ENCODE peak calls at places on chromosome 7, in eight cellular contexts. I, F, B, Y, N, L, P and K are unnamed samples.

GRCh38 chr7:109641445-109641844 is 1071.8 kb downstream of the DNAJB9 start:
- DNase-seq in Y (no peak), P (no peak), I (no peak), N (peak), L (no peak), B (no peak), F (no peak), K (no peak)

GRCh38 chr7:158818325-158819213 is 10.7 kb downstream of the ESYT2 start:
- DNase-seq in I (peak), P (peak), Y (peak), F (peak), L (peak), N (peak), B (peak), K (peak)

GRCh38 chr7:116441534-116441933 is 58.0 kb upstream of the CAV2 start:
- DNase-seq in P (no peak), L (no peak), B (no peak), N (peak), Y (no peak), F (no peak), I (no peak), K (no peak)

GRCh38 chr7:13946181-13946580 is 43.3 kb downstream of the ETV1 start:
- DNase-seq in Y (no peak), F (no peak), P (no peak), B (no peak), L (no peak), I (peak), N (peak), K (peak)

GRCh38 chr7:67896721-67897120 is 900.1 kb downstream of the TYW1 start:
- DNase-seq in B (no peak), L (no peak), P (no peak), I (no peak), Y (no peak), F (no peak), N (no peak), K (no peak)

GRCh38 chr7:24741691-24742639 is 15.3 kb downstream of the GSDME start:
- DNase-seq in I (peak), L (no peak), F (no peak), P (no peak), N (peak), Y (peak), B (no peak), K (peak)

GRCh38 chr7:155860461-155860839 is 48.2 kb upstream of the SHH start:
- DNase-seq in B (no peak), Y (no peak), I (no peak), L (no peak), P (no peak), N (no peak), F (no peak), K (no peak)

GRCh38 chr7:130421685-130422084 is 19.1 kb downstream of the CEP41 start:
- DNase-seq in N (no peak), L (no peak), F (no peak), Y (no peak), B (no peak), I (no peak), P (no peak), K (no peak)

GRCh38 chr7:79090543-79090942 is 362.9 kb downstream of the MAGI2 start:
- DNase-seq in I (no peak), B (no peak), L (no peak), Y (no peak), F (no peak), P (no peak), N (peak), K (no peak)

GRCh38 chr7:54541941-54542618 is at the start of gene VSTM2A:
- DNase-seq in B (no peak), I (no peak), L (no peak), P (no peak), F (no peak), N (no peak), Y (no peak), K (no peak)

GRCh38 chr7:99562832-99563231 is 4.4 kb downstream of the ZNF655 start:
- DNase-seq in B (no peak), N (peak), P (no peak), I (peak), L (no peak), F (no peak), Y (no peak), K (peak)

GRCh38 chr7:52147240-52147639 is 830.6 kb upstream of the COBL start:
- DNase-seq in I (no peak), F (no peak), P (no peak), Y (no peak), L (no peak), B (no peak), N (no peak), K (no peak)

GRCh38 chr7:156157409-156158012 is 345.2 kb upstream of the SHH start:
- DNase-seq in F (no peak), B (no peak), L (no peak), I (no peak), P (no peak), Y (no peak), N (no peak), K (no peak)

GRCh38 chr7:90876701-90877100 is 280.6 kb downstream of the CDK14 start:
- DNase-seq in F (no peak), Y (no peak), L (no peak), N (no peak), B (no peak), I (no peak), P (no peak), K (no peak)

GRCh38 chr7:116616555-116617059 is 55.4 kb upstream of the MET start:
- DNase-seq in N (peak), L (no peak), P (no peak), B (no peak), Y (no peak), F (no peak), I (no peak), K (no peak)

GRCh38 chr7:74479961-74480829 is 26.5 kb downstream of the GTF2IRD1 start:
- DNase-seq in P (no peak), F (no peak), Y (peak), L (no peak), I (no peak), B (peak), N (peak), K (no peak)

GRCh38 chr7:152989889-152990380 is 230.4 kb downstream of the ACTR3B start:
- DNase-seq in I (no peak), Y (no peak), L (no peak), N (no peak), F (no peak), B (no peak), P (no peak), K (no peak)

GRCh38 chr7:47298636-47299035 is 283.3 kb downstream of the TNS3 start:
- DNase-seq in Y (no peak), N (no peak), I (no peak), L (no peak), P (no peak), F (no peak), B (no peak), K (no peak)

GRCh38 chr7:40047661-40048060 is 86.8 kb downstream of the MPLKIP start:
- DNase-seq in L (no peak), B (no peak), F (no peak), N (no peak), Y (no peak), P (no peak), I (no peak), K (no peak)

GRCh38 chr7:108094375-108094774 is 35.8 kb downstream of the LAMB4 start:
- DNase-seq in F (no peak), B (no peak), N (peak), Y (no peak), I (no peak), P (no peak), L (no peak), K (no peak)